ENCODE peak calls at places on chromosomes 7 and 10, in ten cellular contexts. N, K, W, H, I, Y, E, C, U and O are unnamed samples.

GRCh38 chr10:71068811-71069411 is 143.5 kb upstream of the UNC5B start:
- DNase-seq in N (peak; percentile 33), K (peak; percentile 6), W (peak; percentile 67), H (no peak), I (no peak), Y (no peak), E (no peak), C (no peak), U (no peak), O (peak; percentile 13)

GRCh38 chr7:134750083-134751062 is 29.1 kb upstream of the CALD1 start:
- DNase-seq in N (no peak), K (peak; percentile 55), W (peak; percentile 49), H (no peak), I (peak; percentile 78), Y (peak; percentile 27), E (peak; percentile 62), C (peak; percentile 61), U (no peak), O (no peak)

GRCh38 chr7:123293710-123294109 is 93.9 kb upstream of the SLC13A1 start:
- DNase-seq in N (no peak), K (no peak), W (no peak), H (no peak), I (no peak), Y (no peak), E (no peak), C (no peak), U (no peak), O (no peak)

GRCh38 chr10:130761896-130762295 is 549.6 kb downstream of the TCERG1L start:
- DNase-seq in N (no peak), K (no peak), W (no peak), H (no peak), I (no peak), Y (no peak), E (no peak), C (no peak), U (peak; percentile 20), O (no peak)

GRCh38 chr10:88689366-88689765 is 16.7 kb upstream of the LIPK start:
- DNase-seq in N (no peak), K (no peak), W (no peak), H (no peak), I (no peak), Y (no peak), E (no peak), C (no peak), U (no peak), O (no peak)

GRCh38 chr7:30238721-30239441 is 45.5 kb upstream of the ZNRF2 start:
- DNase-seq in N (no peak), K (peak; percentile 48), W (no peak), H (no peak), I (no peak), Y (peak; percentile 91), E (peak; percentile 64), C (peak; percentile 28), U (peak; percentile 84), O (no peak)

GRCh38 chr10:89516149-89516832 is 19.1 kb downstream of the SLC16A12 start:
- DNase-seq in N (no peak), K (peak; percentile 94), W (peak; percentile 81), H (peak; percentile 92), I (no peak), Y (no peak), E (peak; percentile 32), C (no peak), U (peak; percentile 63), O (peak; percentile 66)

GRCh38 chr10:70381491-70382421 is 669 bp downstream of the LRRC20 start:
- DNase-seq in N (peak; percentile 50), K (peak; percentile 27), W (peak; percentile 53), H (no peak), I (no peak), Y (no peak), E (peak; percentile 52), C (peak; percentile 48), U (peak; percentile 84), O (no peak)

GRCh38 chr7:2040201-2040892 is 192.4 kb downstream of the MAD1L1 start:
- DNase-seq in N (no peak), K (no peak), W (no peak), H (no peak), I (no peak), Y (no peak), E (no peak), C (no peak), U (peak; percentile 11), O (no peak)

GRCh38 chr10:69801094-69801433 is 642 bp upstream of the COL13A1 start:
- DNase-seq in N (no peak), K (peak; percentile 60), W (peak; percentile 48), H (no peak), I (peak; percentile 57), Y (peak; percentile 10), E (peak; percentile 63), C (peak; percentile 13), U (peak; percentile 75), O (no peak)

GRCh38 chr7:77393261-77393660 is 22.9 kb downstream of the GSAP start:
- DNase-seq in N (no peak), K (no peak), W (no peak), H (no peak), I (no peak), Y (no peak), E (no peak), C (no peak), U (no peak), O (no peak)
- H3K4me3 ChIP-seq in N (no peak overlapping the region), K (no peak overlapping the region), W (no peak overlapping the region), H (no peak overlapping the region), I (no peak overlapping the region), Y (no peak overlapping the region), E (no peak overlapping the region), C (no peak overlapping the region), U (no peak overlapping the region), O (no peak overlapping the region)

GRCh38 chr10:124589491-124590006 is 127.9 kb downstream of the LHPP start:
- DNase-seq in N (peak; percentile 77), K (peak; percentile 30), W (no peak), H (no peak), I (peak; percentile 85), Y (peak; percentile 76), E (no peak), C (no peak), U (peak; percentile 83), O (no peak)

GRCh38 chr10:124592101-124592500 is 130.5 kb downstream of the LHPP start:
- DNase-seq in N (no peak), K (no peak), W (no peak), H (no peak), I (no peak), Y (no peak), E (no peak), C (no peak), U (peak; percentile 28), O (no peak)

GRCh38 chr10:124591123-124591495 is 129.5 kb downstream of the LHPP start:
- DNase-seq in N (no peak), K (no peak), W (no peak), H (no peak), I (no peak), Y (no peak), E (no peak), C (no peak), U (peak; percentile 35), O (no peak)

GRCh38 chr10:124588736-124589451 is 127.3 kb downstream of the LHPP start:
- DNase-seq in N (peak; percentile 73), K (peak; percentile 45), W (peak; percentile 68), H (no peak), I (peak; percentile 78), Y (peak; percentile 15), E (peak; percentile 82), C (no peak), U (peak; percentile 65), O (no peak)

GRCh38 chr10:124590216-124591122 is 128.8 kb downstream of the LHPP start:
- DNase-seq in N (no peak), K (no peak), W (no peak), H (no peak), I (no peak), Y (no peak), E (no peak), C (no peak), U (peak; percentile 37), O (no peak)
- TF ChIP-seq CTCF in N (peak; percentile 17), K (no peak), W (no peak), H (no peak), I (no peak), Y (no peak), E (no peak), C (no peak), U (no peak), O (no peak)

GRCh38 chr10:80457554-80458262 is 3.6 kb downstream of the TSPAN14 start:
- DNase-seq in N (no peak), K (no peak), W (no peak), H (no peak), I (no peak), Y (peak; percentile 33), E (no peak), C (no peak), U (no peak), O (no peak)

GRCh38 chr10:80459047-80459865 is 5.1 kb downstream of the TSPAN14 start:
- DNase-seq in N (no peak), K (peak; percentile 46), W (peak; percentile 53), H (no peak), I (peak; percentile 62), Y (no peak), E (peak; percentile 88), C (peak; percentile 82), U (no peak), O (peak; percentile 61)

GRCh38 chr10:80458638-80459037 is 4.5 kb downstream of the TSPAN14 start:
- DNase-seq in N (no peak), K (no peak), W (no peak), H (no peak), I (no peak), Y (no peak), E (no peak), C (no peak), U (no peak), O (no peak)

GRCh38 chr10:80460399-80461207 is 6.5 kb downstream of the TSPAN14 start:
- DNase-seq in N (peak; percentile 67), K (peak; percentile 61), W (no peak), H (no peak), I (peak; percentile 51), Y (peak; percentile 33), E (peak; percentile 93), C (no peak), U (peak; percentile 93), O (no peak)

GRCh38 chr10:80458263-80458625 is 4.1 kb downstream of the TSPAN14 start:
- DNase-seq in N (no peak), K (no peak), W (no peak), H (no peak), I (no peak), Y (no peak), E (no peak), C (no peak), U (no peak), O (no peak)
- H3K4me3 ChIP-seq in N (no peak overlapping the region), K (no peak overlapping the region), W (no peak overlapping the region), H (no peak overlapping the region), I (no peak overlapping the region), Y (no peak overlapping the region), E (no peak overlapping the region), C (no peak overlapping the region), U (no peak overlapping the region), O (no peak overlapping the region)

DNA sequence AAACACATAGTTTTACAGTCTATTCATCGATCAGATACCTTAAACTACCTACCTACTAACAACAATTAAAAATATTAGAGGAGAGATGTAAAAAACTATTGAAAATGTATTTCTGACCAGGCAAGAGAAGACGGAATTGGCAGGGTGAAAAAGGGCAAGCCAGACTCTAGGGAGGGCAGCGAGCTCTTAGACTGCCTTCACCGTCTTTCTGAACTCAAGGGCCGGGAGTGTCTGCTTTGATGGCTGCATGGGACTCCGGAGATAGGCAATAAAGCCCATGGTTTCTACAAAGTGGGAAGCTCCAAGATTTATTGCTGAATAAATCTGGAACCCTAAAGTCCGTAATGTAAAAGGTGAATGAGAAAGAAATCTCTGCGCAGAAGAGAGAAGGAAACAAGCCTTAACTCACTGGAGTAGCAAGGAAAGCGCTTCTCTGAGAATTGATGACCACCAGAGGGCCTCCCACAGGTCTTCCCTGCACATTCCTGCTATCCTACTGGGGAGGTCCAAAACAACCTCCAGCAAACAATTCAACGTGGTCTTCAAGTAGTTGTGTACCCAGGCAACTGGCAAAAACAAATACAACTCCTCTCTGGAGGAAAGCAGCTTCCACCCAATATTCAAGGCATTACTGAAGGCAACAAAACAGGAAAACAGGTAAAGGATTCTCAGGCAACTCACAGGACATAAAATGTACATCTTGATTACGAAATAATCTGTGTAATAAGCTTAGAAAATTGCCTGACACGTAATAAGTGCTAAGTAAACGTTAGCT is 181.3 kb downstream of the SDK1 start:
- DNase-seq in N (no peak), K (peak; percentile 78), W (no peak), H (peak; percentile 3), I (peak; percentile 39), Y (peak; percentile 55), E (no peak), C (peak; percentile 23), U (no peak), O (no peak)
- TF ChIP-seq CTCF in N (peak; percentile 33), K (peak; percentile 74), W (peak; percentile 28), H (peak; percentile 68), I (no peak), Y (peak; percentile 63), E (peak; percentile 41), C (peak; percentile 75), U (no peak), O (no peak)